ENCODE peak calls at places on chromosomes 6 and 20, in ten cellular contexts. One of them, this sample, is unnamed.
A peak's percentile ranks its signal among the peaks of the same experiment; 100 is the strongest.

GRCh38 chr20:57650756-57651483 is 30.7 kb upstream of the ZBP1 start:
- DNase-seq in HuH-7.5: no peak
- DNase-seq in NCI-H774: no peak
- DNase-seq in activated T-cell treated with anti-CD3 and anti-CD28 coated beads, Interleukin-2, amount 50 U/mL, for 24 hours: peak; percentile 18
- DNase-seq in right cardiac atrium: peak; percentile 8
- DNase-seq in HTR-8/SVneo: no peak
- DNase-seq in choroid plexus epithelial cell: no peak
- DNase-seq in activated T-helper 1 cell treated with anti-CD3 and anti-CD28 coated beads, Interleukin-2, amount 50 U/mL, for 16 hours: no peak
- DNase-seq in GM23248: no peak
- DNase-seq in tibial nerve: no peak
- DNase-seq in this sample: no peak

GRCh38 chr6:42407379-42407778 is 44.3 kb downstream of the TRERF1 start:
- DNase-seq in HuH-7.5: no peak
- DNase-seq in NCI-H774: no peak
- DNase-seq in activated T-cell treated with anti-CD3 and anti-CD28 coated beads, Interleukin-2, amount 50 U/mL, for 24 hours: peak; percentile 38
- DNase-seq in right cardiac atrium: no peak
- DNase-seq in HTR-8/SVneo: peak; percentile 26
- DNase-seq in choroid plexus epithelial cell: peak; percentile 73
- DNase-seq in activated T-helper 1 cell treated with anti-CD3 and anti-CD28 coated beads, Interleukin-2, amount 50 U/mL, for 16 hours: no peak
- DNase-seq in GM23248: peak; percentile 96
- DNase-seq in tibial nerve: no peak
- DNase-seq in this sample: no peak

GRCh38 chr20:47487175-47487917 is 14.3 kb upstream of the NCOA3 start:
- DNase-seq in HuH-7.5: no peak
- DNase-seq in NCI-H774: no peak
- DNase-seq in activated T-cell treated with anti-CD3 and anti-CD28 coated beads, Interleukin-2, amount 50 U/mL, for 24 hours: peak; percentile 81
- DNase-seq in right cardiac atrium: no peak
- DNase-seq in HTR-8/SVneo: no peak
- DNase-seq in choroid plexus epithelial cell: peak; percentile 44
- DNase-seq in activated T-helper 1 cell treated with anti-CD3 and anti-CD28 coated beads, Interleukin-2, amount 50 U/mL, for 16 hours: peak; percentile 36
- DNase-seq in GM23248: no peak
- DNase-seq in tibial nerve: no peak
- DNase-seq in this sample: no peak

GRCh38 chr6:3340358-3340798 is 81.6 kb downstream of the PSMG4 start:
- DNase-seq in HuH-7.5: no peak
- DNase-seq in NCI-H774: no peak
- DNase-seq in activated T-cell treated with anti-CD3 and anti-CD28 coated beads, Interleukin-2, amount 50 U/mL, for 24 hours: no peak
- DNase-seq in right cardiac atrium: no peak
- DNase-seq in HTR-8/SVneo: no peak
- DNase-seq in choroid plexus epithelial cell: peak; percentile 58
- DNase-seq in activated T-helper 1 cell treated with anti-CD3 and anti-CD28 coated beads, Interleukin-2, amount 50 U/mL, for 16 hours: no peak
- DNase-seq in GM23248: peak; percentile 70
- DNase-seq in tibial nerve: peak; percentile 57
- DNase-seq in this sample: no peak

GRCh38 chr6:168007592-168008338 is 10.3 kb downstream of the KIF25 start:
- DNase-seq in HuH-7.5: no peak
- DNase-seq in NCI-H774: no peak
- DNase-seq in activated T-cell treated with anti-CD3 and anti-CD28 coated beads, Interleukin-2, amount 50 U/mL, for 24 hours: no peak
- DNase-seq in right cardiac atrium: no peak
- DNase-seq in HTR-8/SVneo: peak; percentile 74
- DNase-seq in choroid plexus epithelial cell: peak; percentile 100
- DNase-seq in activated T-helper 1 cell treated with anti-CD3 and anti-CD28 coated beads, Interleukin-2, amount 50 U/mL, for 16 hours: no peak
- DNase-seq in GM23248: peak; percentile 96
- DNase-seq in tibial nerve: peak; percentile 52
- DNase-seq in this sample: no peak

GRCh38 chr6:37369321-37370196 is 15.8 kb downstream of the RNF8 start:
- DNase-seq in HuH-7.5: no peak
- DNase-seq in NCI-H774: no peak
- DNase-seq in activated T-cell treated with anti-CD3 and anti-CD28 coated beads, Interleukin-2, amount 50 U/mL, for 24 hours: no peak
- DNase-seq in right cardiac atrium: no peak
- DNase-seq in HTR-8/SVneo: no peak
- DNase-seq in choroid plexus epithelial cell: peak; percentile 34
- DNase-seq in activated T-helper 1 cell treated with anti-CD3 and anti-CD28 coated beads, Interleukin-2, amount 50 U/mL, for 16 hours: no peak
- DNase-seq in GM23248: peak; percentile 35
- DNase-seq in tibial nerve: no peak
- DNase-seq in this sample: no peak

GRCh38 chr20:58759947-58760346 is 67.3 kb downstream of the NPEPL1 start:
- DNase-seq in HuH-7.5: no peak
- DNase-seq in NCI-H774: no peak
- DNase-seq in activated T-cell treated with anti-CD3 and anti-CD28 coated beads, Interleukin-2, amount 50 U/mL, for 24 hours: no peak
- DNase-seq in right cardiac atrium: no peak
- DNase-seq in HTR-8/SVneo: no peak
- DNase-seq in choroid plexus epithelial cell: no peak
- DNase-seq in activated T-helper 1 cell treated with anti-CD3 and anti-CD28 coated beads, Interleukin-2, amount 50 U/mL, for 16 hours: no peak
- DNase-seq in GM23248: no peak
- DNase-seq in tibial nerve: no peak
- DNase-seq in this sample: no peak

GRCh38 chr6:7137335-7138106 is 29.8 kb downstream of the RREB1 start:
- DNase-seq in HuH-7.5: no peak
- DNase-seq in NCI-H774: peak; percentile 32
- DNase-seq in activated T-cell treated with anti-CD3 and anti-CD28 coated beads, Interleukin-2, amount 50 U/mL, for 24 hours: peak; percentile 69
- DNase-seq in right cardiac atrium: peak; percentile 53
- DNase-seq in HTR-8/SVneo: peak; percentile 54
- DNase-seq in choroid plexus epithelial cell: peak; percentile 71
- DNase-seq in activated T-helper 1 cell treated with anti-CD3 and anti-CD28 coated beads, Interleukin-2, amount 50 U/mL, for 16 hours: peak; percentile 45
- DNase-seq in GM23248: peak; percentile 90
- DNase-seq in tibial nerve: peak; percentile 45
- DNase-seq in this sample: peak; percentile 17

This sample was measured in NCI-H345.